ENCODE peak calls at places on chromosomes 2 and 18, in five cellular contexts. One of them, this sample, is unnamed.

GRCh38 chr2:54881759-54882158 is 158.3 kb downstream of the EML6 start:
- DNase-seq in fibroblast of lung: no peak
- DNase-seq in endothelial cell of umbilical vein: no peak
- DNase-seq in cardiac fibroblast: no peak
- DNase-seq in heart left ventricle: no peak
- DNase-seq in this sample: no peak

GRCh38 chr2:152647417-152648010 is 69.7 kb downstream of the PRPF40A start:
- DNase-seq in fibroblast of lung: peak
- DNase-seq in cardiac fibroblast: peak
- DNase-seq in heart left ventricle: peak
- DNase-seq in endothelial cell of umbilical vein: peak
- DNase-seq in this sample: peak

GRCh38 chr2:232236200-232236599 is 142.4 kb upstream of the ALPP start:
- DNase-seq in fibroblast of lung: no peak
- DNase-seq in endothelial cell of umbilical vein: no peak
- DNase-seq in cardiac fibroblast: no peak
- DNase-seq in heart left ventricle: no peak
- DNase-seq in this sample: no peak

GRCh38 chr2:46040563-46041155 is 256.5 kb upstream of the EPAS1 start:
- DNase-seq in cardiac fibroblast: no peak
- DNase-seq in heart left ventricle: no peak
- DNase-seq in endothelial cell of umbilical vein: no peak
- DNase-seq in fibroblast of lung: no peak
- DNase-seq in this sample: no peak

GRCh38 chr2:106116248-106116647 is 77.9 kb downstream of the UXS1 start:
- DNase-seq in endothelial cell of umbilical vein: no peak
- DNase-seq in cardiac fibroblast: no peak
- DNase-seq in heart left ventricle: no peak
- DNase-seq in fibroblast of lung: no peak
- DNase-seq in this sample: no peak

GRCh38 chr2:226661789-226662545 is 137.7 kb downstream of the IRS1 start:
- DNase-seq in cardiac fibroblast: peak
- DNase-seq in fibroblast of lung: peak
- DNase-seq in heart left ventricle: no peak
- DNase-seq in endothelial cell of umbilical vein: no peak
- DNase-seq in this sample: no peak

GRCh38 chr18:9474103-9474982 is 970 bp upstream of the RALBP1 start:
- DNase-seq in fibroblast of lung: no peak
- DNase-seq in cardiac fibroblast: peak
- DNase-seq in endothelial cell of umbilical vein: no peak
- DNase-seq in heart left ventricle: no peak
- DNase-seq in this sample: peak

GRCh38 chr2:44351676-44352075 is 9.6 kb downstream of the PREPL start:
- DNase-seq in heart left ventricle: no peak
- DNase-seq in endothelial cell of umbilical vein: no peak
- DNase-seq in fibroblast of lung: peak
- DNase-seq in cardiac fibroblast: peak
- DNase-seq in this sample: no peak

GRCh38 chr2:17800219-17800618 is 16.0 kb upstream of the MSGN1 start:
- DNase-seq in cardiac fibroblast: peak
- DNase-seq in heart left ventricle: no peak
- DNase-seq in fibroblast of lung: peak
- DNase-seq in endothelial cell of umbilical vein: no peak
- DNase-seq in this sample: peak

GRCh38 chr2:229675569-229675968 is 38.8 kb downstream of the DNER start:
- DNase-seq in fibroblast of lung: no peak
- DNase-seq in endothelial cell of umbilical vein: no peak
- DNase-seq in cardiac fibroblast: no peak
- DNase-seq in heart left ventricle: no peak
- DNase-seq in this sample: no peak

DNA sequence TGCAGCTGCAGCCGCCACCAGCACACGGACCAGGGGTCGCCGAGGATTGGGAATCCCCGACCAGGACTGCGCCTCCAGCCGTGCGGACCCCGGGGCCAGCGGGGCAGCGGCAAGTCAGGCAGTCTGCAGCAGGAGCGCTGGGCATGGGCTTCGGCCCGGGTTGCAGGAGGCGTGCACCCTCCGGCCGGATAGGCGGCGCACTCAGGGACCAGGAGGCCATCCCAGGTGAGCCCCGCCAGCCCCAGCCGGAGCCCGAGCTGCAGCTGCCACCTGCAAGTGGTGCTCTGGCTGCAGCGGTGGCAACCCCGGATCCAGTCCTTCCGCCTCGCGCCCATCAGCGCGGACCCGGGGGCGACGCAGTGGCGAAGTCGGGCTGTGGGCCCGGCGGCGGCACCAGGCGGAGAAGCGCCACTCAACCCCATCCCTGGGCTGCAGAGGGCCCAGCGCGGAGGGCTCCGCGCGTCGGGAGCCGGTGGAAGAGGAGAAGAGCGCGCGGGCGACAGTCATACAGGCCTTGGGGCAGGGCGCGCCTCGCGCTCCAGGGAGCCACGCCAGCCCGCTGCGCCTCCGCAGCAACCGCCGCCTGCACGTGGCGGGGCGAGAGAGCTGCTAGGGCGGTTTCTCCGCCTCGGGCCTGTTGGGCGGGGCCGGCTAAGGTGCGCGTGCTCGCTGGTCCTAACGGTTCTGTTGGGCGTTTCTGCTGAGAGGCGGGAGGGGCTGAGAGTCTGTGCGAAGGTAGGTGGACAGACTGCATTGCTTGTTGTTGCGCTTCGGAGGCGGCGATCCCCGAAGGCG is 73.9 kb downstream of the RPIA start:
- DNase-seq in cardiac fibroblast: peak
- DNase-seq in endothelial cell of umbilical vein: peak
- DNase-seq in heart left ventricle: no peak
- DNase-seq in fibroblast of lung: peak
- DNase-seq in this sample: peak
- H3K4me3 ChIP-seq in cardiac fibroblast: peak
- H3K4me3 ChIP-seq in endothelial cell of umbilical vein: peak
- H3K4me3 ChIP-seq in heart left ventricle: peak
- H3K4me3 ChIP-seq in fibroblast of lung: no peak
- H3K4me3 ChIP-seq in this sample: peak

GRCh38 chr2:3670376-3670775 is 12.4 kb downstream of the ALLC start:
- DNase-seq in fibroblast of lung: no peak
- DNase-seq in heart left ventricle: no peak
- DNase-seq in cardiac fibroblast: no peak
- DNase-seq in endothelial cell of umbilical vein: no peak
- DNase-seq in this sample: no peak

GRCh38 chr2:3667151-3667631 is 9.2 kb downstream of the ALLC start:
- DNase-seq in endothelial cell of umbilical vein: no peak
- DNase-seq in heart left ventricle: no peak
- DNase-seq in cardiac fibroblast: peak
- DNase-seq in fibroblast of lung: peak
- DNase-seq in this sample: no peak

GRCh38 chr2:3670941-3671340 is 12.9 kb downstream of the ALLC start:
- DNase-seq in endothelial cell of umbilical vein: no peak
- DNase-seq in fibroblast of lung: no peak
- DNase-seq in heart left ventricle: no peak
- DNase-seq in cardiac fibroblast: no peak
- DNase-seq in this sample: no peak

GRCh38 chr2:3666613-3666975 is 8.6 kb downstream of the ALLC start:
- DNase-seq in heart left ventricle: no peak
- DNase-seq in cardiac fibroblast: no peak
- DNase-seq in fibroblast of lung: no peak
- DNase-seq in endothelial cell of umbilical vein: no peak
- DNase-seq in this sample: no peak

GRCh38 chr2:3669656-3670055 is 11.7 kb downstream of the ALLC start:
- DNase-seq in fibroblast of lung: no peak
- DNase-seq in cardiac fibroblast: no peak
- DNase-seq in endothelial cell of umbilical vein: no peak
- DNase-seq in heart left ventricle: no peak
- DNase-seq in this sample: no peak
- TF ChIP-seq CTCF in fibroblast of lung: no peak
- TF ChIP-seq CTCF in cardiac fibroblast: no peak
- TF ChIP-seq CTCF in endothelial cell of umbilical vein: no peak
- TF ChIP-seq CTCF in heart left ventricle: no peak
- TF ChIP-seq CTCF in this sample: no peak

GRCh38 chr2:151287513-151288250 is 1.8 kb downstream of the NMI start:
- DNase-seq in fibroblast of lung: no peak
- DNase-seq in cardiac fibroblast: no peak
- DNase-seq in heart left ventricle: no peak
- DNase-seq in endothelial cell of umbilical vein: no peak
- DNase-seq in this sample: no peak
- H3K4me3 ChIP-seq in fibroblast of lung: no peak
- H3K4me3 ChIP-seq in cardiac fibroblast: no peak
- H3K4me3 ChIP-seq in heart left ventricle: no peak
- H3K4me3 ChIP-seq in endothelial cell of umbilical vein: no peak
- H3K4me3 ChIP-seq in this sample: no peak

DNA sequence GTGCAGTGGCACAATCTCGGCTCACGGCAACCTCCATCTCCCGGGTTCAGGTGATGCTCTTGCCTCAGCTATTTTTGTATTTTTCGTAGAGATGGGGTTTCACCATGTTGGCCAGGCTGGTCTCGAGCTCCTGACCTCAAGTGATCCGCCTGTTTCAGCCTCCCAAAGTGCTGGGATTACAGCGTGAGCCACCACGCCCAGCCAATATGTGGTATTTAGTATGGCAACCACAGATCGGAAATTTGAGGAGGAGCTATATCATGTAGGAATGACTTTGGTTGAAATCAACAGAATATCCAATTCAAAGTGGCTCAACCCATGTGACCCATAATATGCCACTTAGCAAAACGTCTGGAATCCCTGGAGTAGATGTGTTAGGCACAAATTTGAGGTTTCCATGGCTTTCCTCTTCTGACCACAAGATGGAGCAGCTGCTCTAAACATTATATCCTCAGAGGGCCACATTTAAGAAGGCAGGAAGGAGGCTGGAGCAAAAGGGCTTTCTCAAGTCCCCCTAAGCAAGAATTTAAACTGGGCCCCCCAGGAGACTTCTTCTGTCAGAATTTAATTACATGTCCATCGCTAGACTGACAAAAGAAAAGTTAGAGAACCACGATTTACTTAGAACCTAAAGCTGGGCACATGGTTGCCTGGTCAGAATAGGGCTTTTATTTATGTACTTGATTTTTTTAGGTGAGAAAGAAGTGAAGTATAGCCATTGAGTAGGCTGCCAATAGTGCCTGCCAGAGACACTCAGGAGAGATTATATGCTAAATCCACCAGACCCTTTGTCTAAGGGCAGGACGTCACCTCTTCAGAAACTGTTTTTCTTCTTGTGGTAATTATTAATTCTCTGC is 49.6 kb upstream of the ITSN2 start:
- DNase-seq in heart left ventricle: no peak
- DNase-seq in cardiac fibroblast: peak
- DNase-seq in fibroblast of lung: peak
- DNase-seq in endothelial cell of umbilical vein: peak
- DNase-seq in this sample: peak
- TF ChIP-seq CTCF in heart left ventricle: peak
- TF ChIP-seq CTCF in cardiac fibroblast: peak
- TF ChIP-seq CTCF in fibroblast of lung: peak
- TF ChIP-seq CTCF in endothelial cell of umbilical vein: peak
- TF ChIP-seq CTCF in this sample: peak

DNA sequence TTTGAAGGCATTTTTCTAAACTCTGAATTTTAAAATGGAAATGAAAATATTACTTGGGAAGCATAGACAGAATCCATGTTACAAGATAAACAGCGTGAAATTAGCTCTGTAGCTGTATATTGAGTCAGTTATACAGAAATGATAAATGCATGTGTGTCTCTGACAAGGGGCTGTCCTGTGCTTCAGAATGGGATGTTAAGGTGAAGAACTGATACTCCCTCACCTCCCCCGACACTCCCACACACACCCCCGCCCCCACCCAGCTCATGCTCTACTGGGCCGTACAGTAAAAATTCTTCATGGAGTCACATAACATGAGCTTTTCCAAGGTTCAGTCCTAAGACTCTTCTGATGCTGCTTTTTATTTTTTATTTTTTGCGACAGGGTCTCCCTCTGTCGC is 868 bp upstream of the THUMPD2 start:
- DNase-seq in cardiac fibroblast: no peak
- DNase-seq in endothelial cell of umbilical vein: no peak
- DNase-seq in heart left ventricle: no peak
- DNase-seq in fibroblast of lung: no peak
- DNase-seq in this sample: no peak
- H3K4me3 ChIP-seq in cardiac fibroblast: no peak
- H3K4me3 ChIP-seq in endothelial cell of umbilical vein: no peak
- H3K4me3 ChIP-seq in heart left ventricle: no peak
- H3K4me3 ChIP-seq in fibroblast of lung: no peak
- H3K4me3 ChIP-seq in this sample: no peak

GRCh38 chr2:68390600-68390999 is 25.5 kb downstream of the PLEK start:
- DNase-seq in fibroblast of lung: no peak
- DNase-seq in heart left ventricle: no peak
- DNase-seq in cardiac fibroblast: no peak
- DNase-seq in endothelial cell of umbilical vein: no peak
- DNase-seq in this sample: no peak

GRCh38 chr2:68388358-68388757 is 23.3 kb downstream of the PLEK start:
- DNase-seq in endothelial cell of umbilical vein: no peak
- DNase-seq in cardiac fibroblast: no peak
- DNase-seq in heart left ventricle: no peak
- DNase-seq in fibroblast of lung: no peak
- DNase-seq in this sample: no peak

GRCh38 chr2:68390114-68390513 is 25.0 kb downstream of the PLEK start:
- DNase-seq in endothelial cell of umbilical vein: no peak
- DNase-seq in cardiac fibroblast: no peak
- DNase-seq in heart left ventricle: no peak
- DNase-seq in fibroblast of lung: no peak
- DNase-seq in this sample: no peak

GRCh38 chr2:68387408-68388350 is 22.6 kb downstream of the PLEK start:
- DNase-seq in cardiac fibroblast: no peak
- DNase-seq in heart left ventricle: no peak
- DNase-seq in fibroblast of lung: no peak
- DNase-seq in endothelial cell of umbilical vein: no peak
- DNase-seq in this sample: no peak

DNA sequence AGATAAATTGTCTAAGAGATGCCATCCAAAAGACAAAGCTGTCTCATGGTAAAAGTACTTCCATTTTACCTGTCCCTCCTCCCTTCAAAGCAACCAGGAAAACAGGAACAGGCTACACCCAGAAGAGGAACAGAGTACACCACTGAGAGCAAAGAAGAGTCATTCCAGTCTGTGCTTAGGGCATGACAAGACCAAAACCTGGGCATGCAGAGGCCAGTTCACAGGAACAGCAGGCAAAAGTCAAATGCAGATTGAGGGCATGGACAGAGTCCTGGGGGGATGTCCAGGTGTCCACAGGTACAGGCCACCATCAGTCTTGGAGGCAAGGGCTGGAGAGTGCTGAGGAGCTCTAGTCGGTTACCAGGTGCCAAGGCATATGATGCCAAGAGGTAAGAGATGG is 23.7 kb downstream of the PLEK start:
- DNase-seq in endothelial cell of umbilical vein: no peak
- DNase-seq in cardiac fibroblast: no peak
- DNase-seq in heart left ventricle: no peak
- DNase-seq in fibroblast of lung: no peak
- DNase-seq in this sample: no peak
- TF ChIP-seq CTCF in endothelial cell of umbilical vein: no peak
- TF ChIP-seq CTCF in cardiac fibroblast: no peak
- TF ChIP-seq CTCF in heart left ventricle: no peak
- TF ChIP-seq CTCF in fibroblast of lung: no peak
- TF ChIP-seq CTCF in this sample: no peak

This sample was measured in cardiac muscle cell.